ENCODE peak calls at places on chromosomes 2 and 18, in four cellular contexts. V is GM12878, K is IMR-90, I is K562. C is an unnamed sample.

GRCh38 chr2:121210691-121211090 is 74.3 kb downstream of the TFCP2L1 start:
- DNase-seq in I (peak; percentile 15), K (no peak), V (no peak), C (no peak)

GRCh38 chr2:213376644-213377043 is 92.4 kb downstream of the SPAG16 start:
- DNase-seq in K (no peak), I (no peak), V (no peak), C (no peak)

GRCh38 chr18:50194623-50195532 is at the start of gene MYO5B:
- DNase-seq in I (peak; percentile 63), V (no peak), K (no peak), C (no peak)

GRCh38 chr2:236632295-236633218 is 62.9 kb downstream of the ACKR3 start:
- DNase-seq in V (no peak), I (no peak), K (no peak), C (no peak)

GRCh38 chr2:100283724-100284501 is 38.4 kb downstream of the LONRF2 start:
- DNase-seq in I (peak; percentile 53), K (no peak), V (no peak), C (no peak)

GRCh38 chr18:78805840-78806239 is 173.8 kb upstream of the SALL3 start:
- DNase-seq in K (no peak), I (no peak), V (no peak), C (no peak)

GRCh38 chr2:238290079-238290478 is 1.7 kb upstream of the PER2 start:
- DNase-seq in K (no peak), V (no peak), I (peak; percentile 29), C (peak; percentile 12)

GRCh38 chr2:1538663-1539062 is 125.4 kb downstream of the TPO start:
- DNase-seq in K (peak; percentile 34), I (no peak), V (no peak), C (no peak)

GRCh38 chr2:137107925-137108324 is 342.6 kb downstream of the THSD7B start:
- DNase-seq in K (no peak), I (no peak), V (no peak), C (no peak)

GRCh38 chr2:79887747-79888374 is 375.0 kb downstream of the CTNNA2 start:
- DNase-seq in V (peak; percentile 9), I (peak; percentile 35), K (peak; percentile 71), C (peak; percentile 36)

GRCh38 chr2:43877782-43878464 is 39.2 kb downstream of the ABCG8 start:
- DNase-seq in I (peak; percentile 81), V (peak; percentile 15), K (peak; percentile 56), C (peak; percentile 59)

GRCh38 chr2:82023710-82024109 is 1719.2 kb upstream of the LRRTM1 start:
- DNase-seq in V (no peak), K (no peak), I (no peak), C (no peak)

GRCh38 chr2:10083692-10084566 is 3.7 kb upstream of the CYS1 start:
- DNase-seq in K (no peak), V (peak; percentile 65), I (no peak), C (no peak)

GRCh38 chr2:133780099-133780996 is 212.1 kb upstream of the NCKAP5 start:
- DNase-seq in V (peak; percentile 1), I (peak; percentile 33), K (peak; percentile 86), C (peak; percentile 90)

GRCh38 chr18:3493501-3494244 is 43.7 kb downstream of the TGIF1 start:
- DNase-seq in V (no peak), K (no peak), I (no peak), C (no peak)

GRCh38 chr2:138712212-138712979 is 67.8 kb downstream of the NXPH2 start:
- DNase-seq in V (peak; percentile 61), I (no peak), K (peak; percentile 17), C (no peak)

GRCh38 chr2:210224660-210225460 is at the start of gene ACADL:
- DNase-seq in V (no peak), I (peak; percentile 2), K (no peak), C (peak; percentile 5)

GRCh38 chr2:127201452-127201851 is 18.6 kb downstream of the CYP27C1 start:
- DNase-seq in V (no peak), K (no peak), I (no peak), C (no peak)

GRCh38 chr18:45335644-45336043 is 279.6 kb upstream of the SLC14A2 start:
- DNase-seq in K (no peak), I (no peak), V (no peak), C (no peak)

GRCh38 chr18:60873708-60874107 is 459.5 kb upstream of the CDH20 start:
- DNase-seq in V (no peak), I (no peak), K (no peak), C (peak; percentile 73)

GRCh38 chr2:73594241-73594640 is 48.0 kb downstream of the NAT8 start:
- DNase-seq in K (no peak), I (no peak), V (no peak), C (no peak)
- TF ChIP-seq FOS in K (no peak), I (no peak), V (no peak), C (no peak)

GRCh38 chr2:240579771-240580614 is 6.5 kb upstream of the CAPN10 start:
- DNase-seq in K (peak; percentile 89), I (no peak), V (peak; percentile 62), C (no peak)
- H3K4me1 ChIP-seq in K (peaks cover 12% of the 10 kb centered on the region), I (peaks cover 44% of the 10 kb centered on the region), V (peaks cover 43% of the 10 kb centered on the region), C (no peaks in the 10 kb centered on the region)

GRCh38 chr2:169619946-169620345 is 35.8 kb downstream of the PPIG start:
- DNase-seq in V (no peak), K (no peak), I (no peak), C (no peak)
- TF ChIP-seq FOS in V (no peak), K (no peak), I (no peak), C (no peak)

DNA sequence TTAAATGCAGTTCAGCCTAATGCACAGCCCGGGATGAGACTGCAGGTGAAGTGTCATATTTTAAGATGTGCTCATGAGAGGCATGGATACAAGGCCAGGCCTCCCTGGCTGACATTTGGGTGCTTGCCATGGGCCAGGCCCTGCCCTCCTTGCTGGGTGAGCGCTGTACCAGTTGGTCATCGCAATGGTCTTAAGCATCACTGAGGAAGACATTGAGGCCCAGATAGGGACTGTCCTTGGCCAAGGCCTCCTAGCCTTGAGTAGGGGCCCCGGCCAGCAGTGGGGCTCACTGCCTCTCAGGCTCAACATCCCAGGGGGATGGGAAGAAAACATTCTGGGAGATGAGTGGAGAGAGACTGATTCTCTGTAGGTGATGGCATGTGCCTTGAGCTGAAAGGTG is 184.3 kb downstream of the SH3RF3 start:
- DNase-seq in V (no peak), I (no peak), K (no peak), C (no peak)
- H3K4me1 ChIP-seq in V (no peaks in the 10 kb centered on the region), I (no peaks in the 10 kb centered on the region), K (peaks cover 10% of the 10 kb centered on the region), C (no peaks in the 10 kb centered on the region)

DNA sequence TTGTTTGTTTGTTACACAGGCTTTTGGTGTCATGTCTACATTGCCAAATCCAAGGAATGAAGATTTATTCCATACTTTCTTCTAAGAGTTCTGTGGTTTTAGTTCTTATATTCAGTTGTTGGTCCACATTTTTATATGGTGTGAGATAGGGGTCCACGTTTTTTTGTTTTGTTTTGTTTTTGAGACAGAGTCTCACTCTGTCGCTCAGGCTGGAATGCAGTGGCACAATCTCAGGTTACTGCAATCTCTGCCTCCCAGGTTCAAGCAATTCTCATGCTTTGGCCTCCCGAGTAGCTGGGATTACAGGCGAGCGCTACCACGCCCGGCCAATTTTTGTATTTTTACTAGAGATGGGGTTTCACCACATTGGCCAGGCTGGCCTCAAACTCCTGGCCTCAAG is 8.2 kb downstream of the RALBP1 start:
- DNase-seq in V (no peak), K (no peak), I (no peak), C (no peak)
- TF ChIP-seq FOS in V (no peak), K (no peak), I (no peak), C (no peak)

DNA sequence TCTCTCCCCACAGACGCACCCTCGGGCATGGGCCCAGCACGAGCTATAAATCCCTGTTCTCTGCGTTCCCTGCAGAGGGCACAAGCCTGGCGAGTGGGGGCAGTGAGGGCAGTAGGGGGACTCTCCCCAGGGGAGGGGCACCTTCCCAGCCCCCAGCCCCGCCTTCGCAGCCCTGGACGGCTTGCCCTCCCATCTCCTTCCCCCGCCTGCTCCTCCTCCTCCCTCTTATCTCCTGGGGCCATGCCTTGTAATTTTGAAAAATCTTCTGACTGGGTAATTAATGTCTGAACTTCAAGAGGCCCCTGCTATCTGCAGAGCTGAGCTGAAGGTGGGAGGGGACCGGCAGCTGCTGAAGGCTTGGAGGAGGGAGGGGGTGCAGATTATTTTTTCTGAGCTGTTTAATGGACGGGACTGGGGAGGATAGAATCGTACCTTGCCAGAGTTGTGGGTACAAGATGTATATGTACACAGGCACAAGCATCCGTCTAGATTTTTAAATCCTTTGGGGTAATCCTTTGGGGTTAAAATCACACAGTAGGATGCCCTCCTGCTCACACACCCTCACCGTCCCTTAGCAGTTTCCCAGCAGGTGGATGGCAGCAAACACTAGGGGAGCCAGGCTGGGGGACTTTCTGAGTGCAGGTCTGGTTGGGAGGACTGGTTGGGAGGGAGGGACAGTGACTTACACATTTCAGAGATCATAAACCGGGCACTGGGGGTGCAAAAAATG is 121.9 kb downstream of the SMAD7 start:
- DNase-seq in I (peak; percentile 86), K (no peak), V (no peak), C (no peak)
- H3K4me1 ChIP-seq in I (peaks cover 48% of the 10 kb centered on the region), K (peaks cover 33% of the 10 kb centered on the region), V (peaks cover 28% of the 10 kb centered on the region), C (peaks cover 42% of the 10 kb centered on the region)

GRCh38 chr18:57776767-57777166 is 26.3 kb downstream of the ATP8B1 start:
- DNase-seq in V (no peak), I (peak; percentile 60), K (no peak), C (no peak)

GRCh38 chr18:57780318-57781127 is 22.6 kb downstream of the ATP8B1 start:
- DNase-seq in V (peak; percentile 17), I (peak; percentile 37), K (peak; percentile 94), C (peak; percentile 99)

GRCh38 chr18:57775937-57776336 is 27.2 kb downstream of the ATP8B1 start:
- DNase-seq in K (peak; percentile 53), I (no peak), V (no peak), C (peak; percentile 54)

GRCh38 chr18:57772387-57772799 is 30.7 kb downstream of the ATP8B1 start:
- DNase-seq in V (no peak), K (no peak), I (no peak), C (no peak)

GRCh38 chr18:57776354-57776753 is 26.8 kb downstream of the ATP8B1 start:
- DNase-seq in V (no peak), K (no peak), I (peak; percentile 11), C (no peak)
- TF ChIP-seq FOS in V (no peak), K (no peak), I (no peak), C (peak; percentile 26)

GRCh38 chr2:98697651-98698337 is 33.1 kb downstream of the MGAT4A start:
- DNase-seq in V (no peak), I (no peak), K (no peak), C (no peak)

GRCh38 chr2:98696167-98696566 is 34.8 kb downstream of the MGAT4A start:
- DNase-seq in K (no peak), V (no peak), I (no peak), C (no peak)

GRCh38 chr2:98702127-98702802 is 28.7 kb downstream of the MGAT4A start:
- DNase-seq in K (no peak), I (no peak), V (no peak), C (peak; percentile 43)

GRCh38 chr2:98701230-98701629 is 29.7 kb downstream of the MGAT4A start:
- DNase-seq in K (no peak), V (no peak), I (no peak), C (peak; percentile 92)

GRCh38 chr2:98698896-98699295 is 32.0 kb downstream of the MGAT4A start:
- DNase-seq in V (no peak), K (no peak), I (no peak), C (no peak)
- H3K4me1 ChIP-seq in V (no peaks in the 10 kb centered on the region), K (no peaks in the 10 kb centered on the region), I (no peaks in the 10 kb centered on the region), C (peaks cover 36% of the 10 kb centered on the region)